ENCODE peak calls at places on chromosomes 6 and 20, in nine cellular contexts. T is CD8-positive, alpha-beta memory T cell; U is SW480; Q is stimulated activated CD8-positive, alpha-beta memory T cell treated with anti-CD3 and anti-CD28 coated beads, Interleukin-12 subunit alpha, Interleukin-12 subunit beta, amount 100 ng/mL, for 1 hour; D is NCI-H1092 treated with DMSO at 0.1 percent for 48 hours; J is T follicular helper cell; E is stimulated activated naive CD8-positive, alpha-beta T cell treated with anti-CD3 and anti-CD28 coated beads, Interleukin-15, amount 100 ng/mL, for 72 hours; M is COR-L47; Y is omental fat pad. H is an unnamed sample.

GRCh38 chr6:16414205-16414604 is 175.8 kb downstream of the GMPR start:
- DNase-seq in M (no peak), J (peak), Y (no peak), T (no peak), U (no peak), E (no peak), D (no peak), Q (no peak), H (no peak)

GRCh38 chr20:51797357-51798025 is 4.8 kb downstream of the SALL4 start:
- DNase-seq in Y (no peak), D (no peak), M (no peak), E (no peak), Q (no peak), U (no peak), J (no peak), T (no peak), H (peak)

GRCh38 chr6:132365319-132365907 is 35.9 kb downstream of the MOXD1 start:
- DNase-seq in T (no peak), D (no peak), M (no peak), E (peak), Y (no peak), Q (no peak), U (no peak), J (no peak), H (no peak)

GRCh38 chr20:5474646-5475550 is 158.1 kb upstream of the PROKR2 start:
- DNase-seq in U (no peak), T (no peak), D (peak), Y (no peak), M (no peak), E (no peak), J (no peak), Q (no peak), H (no peak)

GRCh38 chr6:119308048-119308570 is 41.5 kb downstream of the MAN1A1 start:
- DNase-seq in T (no peak), U (peak), D (no peak), Y (no peak), M (no peak), Q (no peak), J (no peak), E (no peak), H (no peak)

GRCh38 chr20:17036546-17036945 is 190.3 kb upstream of the PCSK2 start:
- DNase-seq in E (no peak), Q (no peak), J (no peak), D (peak), U (no peak), M (no peak), T (no peak), Y (no peak), H (no peak)

GRCh38 chr6:7545509-7546369 is 4.3 kb downstream of the DSP start:
- DNase-seq in M (no peak), J (no peak), E (no peak), T (no peak), Y (no peak), D (no peak), Q (no peak), U (no peak), H (no peak)

GRCh38 chr20:33015700-33016580 is 8.4 kb downstream of the BPIFB2 start:
- DNase-seq in M (no peak), J (no peak), T (no peak), D (no peak), Y (no peak), E (no peak), Q (no peak), U (no peak), H (no peak)

GRCh38 chr6:39361657-39362486 is 39.4 kb upstream of the KCNK16 start:
- DNase-seq in U (peak), Q (peak), D (peak), J (peak), M (peak), T (peak), Y (no peak), E (peak), H (peak)

GRCh38 chr6:118770835-118771234 is 119.4 kb upstream of the CEP85L start:
- DNase-seq in Q (no peak), U (no peak), M (no peak), D (peak), J (no peak), T (no peak), Y (no peak), E (no peak), H (no peak)

GRCh38 chr6:31864818-31865204 is 2.2 kb upstream of the NEU1 start:
- DNase-seq in D (no peak), M (no peak), U (no peak), T (no peak), E (no peak), Q (no peak), J (no peak), Y (no peak), H (no peak)

GRCh38 chr6:169978615-169979161 is 227.3 kb downstream of the ERMARD start:
- DNase-seq in J (no peak), D (no peak), M (no peak), U (no peak), T (no peak), Q (no peak), Y (no peak), E (no peak), H (no peak)

GRCh38 chr6:28161410-28162079 is 19.9 kb downstream of the ZKSCAN8 start:
- DNase-seq in U (peak), Q (peak), T (peak), Y (peak), M (peak), E (peak), J (peak), D (no peak), H (peak)

GRCh38 chr6:89834884-89835792 is 5.5 kb downstream of the CASP8AP2 start:
- DNase-seq in J (no peak), Q (no peak), E (peak), Y (no peak), U (no peak), D (no peak), T (peak), M (no peak), H (no peak)

GRCh38 chr6:138468320-138469015 is 30.8 kb downstream of the NHSL1 start:
- DNase-seq in U (no peak), J (no peak), Y (no peak), D (no peak), T (no peak), Q (no peak), M (no peak), E (no peak), H (no peak)

GRCh38 chr6:50823130-50823920 is 4.7 kb downstream of the TFAP2B start:
- DNase-seq in Y (no peak), U (no peak), Q (no peak), E (no peak), T (no peak), J (no peak), M (no peak), D (no peak), H (no peak)

GRCh38 chr6:36912583-36912982 is 26.8 kb downstream of the C6orf89 start:
- DNase-seq in Q (peak), T (peak), J (peak), Y (no peak), D (no peak), U (peak), M (no peak), E (peak), H (no peak)